ENCODE peak calls at places on chromosomes 13 and 19, in six cellular contexts. B is IMR-90, C is body of pancreas, R is Peyer's patch, T is GM12891, V is ovary. I is an unnamed sample.

GRCh38 chr19:29679598-29680210 is 14.4 kb downstream of the PLEKHF1 start:
- DNase-seq in B (no peak), C (no peak), R (no peak), T (no peak), V (no peak), I (no peak)

GRCh38 chr13:30037766-30038165 is 187.3 kb upstream of the UBL3 start:
- DNase-seq in B (peak; percentile 59), C (no peak), R (no peak), T (no peak), V (no peak), I (no peak)

GRCh38 chr13:42747399-42747873 is 33.9 kb upstream of the FAM216B start:
- DNase-seq in B (peak; percentile 99), C (no peak), R (no peak), T (no peak), V (no peak), I (no peak)

GRCh38 chr13:22561581-22561980 is 619.2 kb upstream of the SGCG start:
- DNase-seq in B (no peak), C (no peak), R (no peak), T (no peak), V (no peak), I (no peak)

GRCh38 chr13:48892311-48892710 is 83.4 kb upstream of the FNDC3A start:
- DNase-seq in B (peak; percentile 92), C (no peak), R (no peak), T (no peak), V (no peak), I (peak; percentile 23)

GRCh38 chr13:107234315-107234714 is 666.4 kb upstream of the ARGLU1 start:
- DNase-seq in B (no peak), C (no peak), R (no peak), T (no peak), V (no peak), I (no peak)

GRCh38 chr13:27283906-27284523 is 13.4 kb downstream of the RASL11A start:
- DNase-seq in B (no peak), C (peak; percentile 58), R (no peak), T (no peak), V (no peak), I (peak; percentile 61)

GRCh38 chr19:53881482-53882390 is at the start of gene PRKCG:
- DNase-seq in B (no peak), C (peak; percentile 63), R (peak; percentile 73), T (no peak), V (no peak), I (peak; percentile 55)

GRCh38 chr19:19752760-19753403 is 20.0 kb upstream of the ZNF14 start:
- DNase-seq in B (no peak), C (no peak), R (no peak), T (no peak), V (no peak), I (no peak)

GRCh38 chr19:35869327-35870123 is 1.2 kb downstream of the APLP1 start:
- DNase-seq in B (peak; percentile 61), C (peak; percentile 94), R (peak; percentile 67), T (peak; percentile 87), V (peak; percentile 21), I (peak; percentile 51)

GRCh38 chr13:27203854-27204253 is 32.2 kb upstream of the USP12 start:
- DNase-seq in B (peak; percentile 31), C (peak; percentile 26), R (no peak), T (no peak), V (no peak), I (peak; percentile 39)

DNA sequence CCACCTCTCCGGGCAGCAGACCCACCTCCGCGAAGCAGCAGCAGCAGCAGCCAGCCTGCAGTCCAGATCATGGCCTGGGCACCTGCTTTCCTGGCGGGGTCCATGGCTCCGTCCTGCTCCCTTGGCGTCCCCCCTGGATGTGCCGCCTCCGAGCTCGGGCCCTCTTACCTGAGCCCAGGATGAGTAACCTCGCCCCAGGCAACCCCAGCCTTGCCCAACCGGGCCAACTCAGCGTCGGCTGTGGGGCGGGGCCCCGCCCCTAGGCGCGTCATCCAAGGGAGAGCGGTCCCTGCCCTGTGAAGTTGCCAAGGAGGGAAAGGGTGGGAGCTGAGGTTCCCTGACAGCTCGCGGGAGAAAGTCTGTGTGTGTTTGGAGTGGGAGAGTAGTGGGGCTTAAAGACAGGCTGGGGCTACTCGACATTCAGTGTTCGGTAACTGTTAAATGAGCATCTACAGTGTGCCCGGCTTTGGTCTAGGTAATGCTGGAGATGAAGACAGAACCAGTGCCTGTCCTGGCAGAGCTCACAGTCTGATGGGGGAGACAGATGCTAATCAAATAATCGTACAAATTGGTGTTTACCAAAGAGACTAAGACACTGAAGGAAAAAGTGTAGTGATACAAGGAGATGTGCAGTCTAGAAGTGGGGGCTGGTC is at the start of gene LYPD3:
- DNase-seq in B (peak; percentile 31), C (peak; percentile 13), R (peak; percentile 62), T (no peak), V (peak; percentile 36), I (no peak)
- TF ChIP-seq POLR2A in B (no peak), C (no peak), R (no peak), T (no peak), V (no peak), I (no peak)

GRCh38 chr19:16660763-16661479 is at the start of gene TMEM38A:
- DNase-seq in B (no peak), C (peak; percentile 66), R (peak; percentile 71), T (peak; percentile 32), V (peak; percentile 55), I (peak; percentile 53)
- TF ChIP-seq POLR2A in B (no peak), C (peak; percentile 43), R (no peak), T (peak; percentile 47), V (no peak), I (peak; percentile 37)

DNA sequence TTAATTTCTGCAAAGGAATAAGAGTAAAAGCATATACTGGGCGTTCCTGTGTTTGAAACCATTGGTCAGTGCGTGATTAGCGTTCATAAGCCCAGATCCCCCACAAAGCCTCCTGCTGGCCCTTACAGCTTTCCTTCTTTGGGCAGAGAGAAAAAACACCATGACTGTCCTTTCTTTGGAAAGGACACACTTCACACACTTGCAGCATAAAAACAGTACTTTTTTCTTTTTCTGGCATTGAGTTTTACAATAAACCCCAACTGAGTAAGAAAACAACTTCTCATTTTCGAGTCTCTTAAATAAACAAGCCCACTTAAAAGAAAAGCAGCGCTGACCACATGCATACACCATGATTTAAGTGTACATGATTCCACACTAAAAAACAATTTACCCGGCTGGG is 35.8 kb downstream of the SMAD9 start:
- DNase-seq in B (no peak), C (no peak), R (no peak), T (no peak), V (no peak), I (no peak)
- TF ChIP-seq POLR2A in B (no peak), C (no peak), R (no peak), T (no peak), V (no peak), I (no peak)

DNA sequence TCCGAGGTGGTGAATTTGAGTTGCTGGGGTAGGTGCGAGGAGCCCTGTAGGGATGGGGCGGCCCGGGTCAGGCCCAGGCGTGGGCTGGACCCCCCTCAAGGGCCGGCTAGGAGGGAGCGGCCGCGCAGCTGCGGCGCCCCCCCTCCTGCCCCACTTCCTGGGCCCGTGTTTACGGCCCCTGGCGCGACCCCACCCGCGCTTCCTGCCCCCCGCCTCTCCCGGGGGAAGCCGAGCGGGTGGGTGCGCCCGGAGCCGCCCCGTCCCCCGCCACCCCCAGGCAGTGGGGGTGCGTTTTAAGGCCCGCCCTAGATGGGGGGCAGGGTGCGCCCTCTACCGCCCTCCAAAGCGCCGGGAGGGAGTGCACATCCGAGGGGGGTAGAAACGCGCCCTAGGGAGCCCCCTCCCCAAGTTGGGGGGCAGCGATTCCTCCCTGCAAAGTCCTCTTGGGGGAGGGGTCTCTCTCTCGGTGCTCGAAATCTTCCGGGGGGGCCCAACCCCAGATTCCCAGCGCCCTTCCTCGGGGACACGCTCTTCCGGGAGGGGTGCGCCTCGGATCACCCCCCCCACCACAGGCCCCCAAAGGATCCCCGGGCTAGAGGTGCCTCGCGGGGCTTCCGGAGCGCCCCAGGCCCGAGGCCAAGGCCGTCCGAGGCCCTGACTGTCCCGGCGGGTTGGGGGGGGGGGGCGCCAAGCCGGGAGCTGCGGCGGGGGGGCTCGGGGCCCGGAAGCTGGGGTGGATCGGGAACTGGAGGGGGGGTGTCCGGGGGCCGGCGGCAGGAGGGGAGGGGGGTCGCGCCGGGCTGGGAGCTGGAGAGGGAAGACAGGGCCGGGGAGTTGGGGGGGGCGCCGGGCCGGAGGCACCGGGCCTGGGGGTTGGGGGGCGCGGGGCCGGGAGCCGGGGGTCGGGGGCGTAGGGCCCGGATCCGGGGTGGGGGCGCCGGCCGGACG is 807 bp downstream of the TLE5 start:
- DNase-seq in B (peak; percentile 17), C (peak; percentile 56), R (peak; percentile 75), T (peak; percentile 84), V (peak; percentile 77), I (peak; percentile 62)
- TF ChIP-seq POLR2A in B (no peak), C (peak; percentile 36), R (peak; percentile 29), T (no peak), V (peak; percentile 49), I (no peak)

GRCh38 chr19:12723643-12724426 is at the start of gene TNPO2:
- DNase-seq in B (peak; percentile 62), C (peak; percentile 64), R (peak; percentile 66), T (peak; percentile 69), V (peak; percentile 49), I (peak; percentile 90)
- TF ChIP-seq POLR2A in B (peak; percentile 23), C (no peak), R (no peak), T (peak; percentile 23), V (no peak), I (peak; percentile 72)

DNA sequence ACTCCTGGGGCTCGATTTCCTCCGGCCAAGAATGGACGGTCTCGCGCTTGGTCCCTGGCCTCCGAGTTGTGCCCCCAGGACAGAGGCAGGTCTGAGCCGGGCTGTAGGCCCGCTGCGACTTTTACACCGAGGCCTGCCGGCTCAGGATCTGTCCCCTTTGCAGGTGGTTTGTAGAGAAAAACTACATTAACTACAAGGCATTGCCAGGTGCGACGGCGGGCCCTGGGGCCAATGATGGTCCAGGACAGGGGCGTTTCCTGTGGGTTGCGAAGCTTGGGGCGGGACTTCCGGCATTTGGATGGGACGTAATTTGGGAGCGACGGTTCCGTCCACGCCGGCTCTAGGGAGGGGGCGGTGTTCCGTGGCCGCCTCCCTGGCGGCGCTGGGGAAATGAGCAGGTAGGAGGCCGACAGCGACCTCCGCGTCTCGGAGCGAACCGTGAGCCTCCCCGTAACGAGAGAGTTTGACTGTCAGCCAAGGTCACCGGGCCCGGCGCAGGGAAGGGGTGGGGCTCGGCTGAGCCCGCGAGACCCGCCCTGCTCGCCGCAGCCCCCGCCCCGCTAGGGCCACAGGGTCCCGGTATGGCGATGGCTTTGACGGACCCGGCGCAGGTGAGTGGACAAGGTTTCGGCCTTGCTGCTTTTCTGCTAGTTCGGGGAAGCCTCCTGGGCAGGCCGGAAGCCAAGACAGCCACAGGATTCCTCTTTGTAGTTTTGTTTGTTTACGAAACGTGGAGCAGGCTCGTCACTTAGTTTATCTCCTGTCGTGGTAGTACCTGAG is at the start of gene ZNF805:
- DNase-seq in B (peak; percentile 89), C (peak; percentile 97), R (peak; percentile 96), T (peak; percentile 94), V (peak; percentile 95), I (peak; percentile 90)
- TF ChIP-seq POLR2A in B (peak; percentile 82), C (peak; percentile 74), R (peak; percentile 57), T (peak; percentile 75), V (peak; percentile 68), I (peak; percentile 36)

I was measured in NB4.